ENCODE peak calls at places on chromosome 18, in seven cellular contexts. One of them, this sample, is unnamed.

GRCh38 chr18:45802814-45803492 is 22.5 kb upstream of the SIGLEC15 start:
- DNase-seq in lower leg skin: no peak
- DNase-seq in GM06990: no peak
- DNase-seq in Right ventricle myocardium inferior: no peak
- DNase-seq in glutamatergic neuron: no peak
- DNase-seq in bronchial epithelial cell: peak
- DNase-seq in substantia nigra: no peak
- DNase-seq in this sample: no peak

GRCh38 chr18:62631173-62631572 is 84.2 kb upstream of the PHLPP1 start:
- DNase-seq in GM06990: no peak
- DNase-seq in bronchial epithelial cell: no peak
- DNase-seq in substantia nigra: no peak
- DNase-seq in lower leg skin: no peak
- DNase-seq in glutamatergic neuron: no peak
- DNase-seq in Right ventricle myocardium inferior: no peak
- DNase-seq in this sample: no peak

GRCh38 chr18:22309191-22309590 is 108.5 kb downstream of the CTAGE1 start:
- DNase-seq in bronchial epithelial cell: peak
- DNase-seq in GM06990: no peak
- DNase-seq in substantia nigra: no peak
- DNase-seq in Right ventricle myocardium inferior: no peak
- DNase-seq in glutamatergic neuron: no peak
- DNase-seq in lower leg skin: no peak
- DNase-seq in this sample: no peak

GRCh38 chr18:75491361-75491760 is 63.9 kb upstream of the SMIM21 start:
- DNase-seq in lower leg skin: no peak
- DNase-seq in GM06990: no peak
- DNase-seq in bronchial epithelial cell: no peak
- DNase-seq in Right ventricle myocardium inferior: no peak
- DNase-seq in glutamatergic neuron: no peak
- DNase-seq in substantia nigra: no peak
- DNase-seq in this sample: no peak

GRCh38 chr18:48133675-48134251 is 203.3 kb upstream of the SMAD2 start:
- DNase-seq in lower leg skin: peak
- DNase-seq in bronchial epithelial cell: peak
- DNase-seq in glutamatergic neuron: no peak
- DNase-seq in GM06990: no peak
- DNase-seq in substantia nigra: no peak
- DNase-seq in Right ventricle myocardium inferior: no peak
- DNase-seq in this sample: no peak

GRCh38 chr18:21363411-21363810 is 121.4 kb downstream of the GREB1L start:
- DNase-seq in substantia nigra: no peak
- DNase-seq in glutamatergic neuron: no peak
- DNase-seq in lower leg skin: no peak
- DNase-seq in GM06990: no peak
- DNase-seq in Right ventricle myocardium inferior: no peak
- DNase-seq in bronchial epithelial cell: no peak
- DNase-seq in this sample: no peak

GRCh38 chr18:78659748-78660147 is 319.9 kb upstream of the SALL3 start:
- DNase-seq in bronchial epithelial cell: no peak
- DNase-seq in substantia nigra: peak
- DNase-seq in glutamatergic neuron: peak
- DNase-seq in GM06990: no peak
- DNase-seq in lower leg skin: no peak
- DNase-seq in Right ventricle myocardium inferior: no peak
- DNase-seq in this sample: no peak

GRCh38 chr18:3620146-3621119 is 170.5 kb downstream of the TGIF1 start:
- DNase-seq in Right ventricle myocardium inferior: no peak
- DNase-seq in GM06990: no peak
- DNase-seq in glutamatergic neuron: no peak
- DNase-seq in substantia nigra: no peak
- DNase-seq in lower leg skin: peak
- DNase-seq in bronchial epithelial cell: no peak
- DNase-seq in this sample: no peak

GRCh38 chr18:48885266-48885950 is 65.4 kb downstream of the SMAD7 start:
- DNase-seq in glutamatergic neuron: no peak
- DNase-seq in lower leg skin: peak
- DNase-seq in substantia nigra: no peak
- DNase-seq in Right ventricle myocardium inferior: no peak
- DNase-seq in bronchial epithelial cell: no peak
- DNase-seq in GM06990: no peak
- DNase-seq in this sample: no peak

GRCh38 chr18:2908946-2909335 is 62.1 kb downstream of the EMILIN2 start:
- DNase-seq in glutamatergic neuron: no peak
- DNase-seq in Right ventricle myocardium inferior: no peak
- DNase-seq in bronchial epithelial cell: no peak
- DNase-seq in substantia nigra: no peak
- DNase-seq in GM06990: no peak
- DNase-seq in lower leg skin: peak
- DNase-seq in this sample: peak